ENCODE peak calls at places on chromosome 1, in four cellular contexts. One of them, this sample, is unnamed.

GRCh38 chr1:24418898-24419628 is 3.5 kb downstream of the NIPAL3 start:
- DNase-seq in kidney epithelial cell: no peak
- DNase-seq in fibroblast of mammary gland: peak; percentile 48
- DNase-seq in ecto neural progenitor cell: no peak
- DNase-seq in this sample: no peak

GRCh38 chr1:215568287-215568692 is 1.2 kb downstream of the KCTD3 start:
- DNase-seq in ecto neural progenitor cell: peak; percentile 46
- DNase-seq in kidney epithelial cell: no peak
- DNase-seq in fibroblast of mammary gland: peak; percentile 86
- DNase-seq in this sample: no peak

GRCh38 chr1:97334454-97334853 is 586.4 kb downstream of the DPYD start:
- DNase-seq in fibroblast of mammary gland: peak; percentile 78
- DNase-seq in ecto neural progenitor cell: no peak
- DNase-seq in kidney epithelial cell: peak; percentile 12
- DNase-seq in this sample: no peak

GRCh38 chr1:203539831-203540546 is 46.0 kb downstream of the OPTC start:
- DNase-seq in ecto neural progenitor cell: no peak
- DNase-seq in fibroblast of mammary gland: peak; percentile 70
- DNase-seq in kidney epithelial cell: no peak
- DNase-seq in this sample: no peak

GRCh38 chr1:82465024-82465423 is 664.3 kb downstream of the ADGRL2 start:
- DNase-seq in ecto neural progenitor cell: no peak
- DNase-seq in fibroblast of mammary gland: no peak
- DNase-seq in kidney epithelial cell: no peak
- DNase-seq in this sample: no peak

GRCh38 chr1:205547932-205548827 is 43.7 kb downstream of the CDK18 start:
- DNase-seq in ecto neural progenitor cell: peak; percentile 45
- DNase-seq in fibroblast of mammary gland: no peak
- DNase-seq in kidney epithelial cell: no peak
- DNase-seq in this sample: no peak

GRCh38 chr1:54600947-54601725 is 22.2 kb downstream of the FAM151A start:
- DNase-seq in ecto neural progenitor cell: no peak
- DNase-seq in kidney epithelial cell: no peak
- DNase-seq in fibroblast of mammary gland: no peak
- DNase-seq in this sample: no peak

GRCh38 chr1:30808067-30808662 is 50.6 kb upstream of the LAPTM5 start:
- DNase-seq in ecto neural progenitor cell: no peak
- DNase-seq in fibroblast of mammary gland: no peak
- DNase-seq in kidney epithelial cell: no peak
- DNase-seq in this sample: no peak

GRCh38 chr1:160032165-160032827 is 506 bp upstream of the PIGM start:
- DNase-seq in ecto neural progenitor cell: no peak
- DNase-seq in kidney epithelial cell: no peak
- DNase-seq in fibroblast of mammary gland: no peak
- DNase-seq in this sample: no peak

GRCh38 chr1:229572286-229572685 is 13.8 kb upstream of the ABCB10 start:
- DNase-seq in kidney epithelial cell: no peak
- DNase-seq in fibroblast of mammary gland: no peak
- DNase-seq in ecto neural progenitor cell: no peak
- DNase-seq in this sample: no peak

GRCh38 chr1:91630803-91631202 is 130.2 kb downstream of the CDC7 start:
- DNase-seq in ecto neural progenitor cell: no peak
- DNase-seq in kidney epithelial cell: no peak
- DNase-seq in fibroblast of mammary gland: no peak
- DNase-seq in this sample: no peak

GRCh38 chr1:229349463-229350385 is 6.9 kb upstream of the CCSAP start:
- DNase-seq in fibroblast of mammary gland: no peak
- DNase-seq in kidney epithelial cell: no peak
- DNase-seq in ecto neural progenitor cell: no peak
- DNase-seq in this sample: no peak